ENCODE peak calls at places on chromosome 13, in six cellular contexts. L, M, H, Q, E and A are unnamed samples.

GRCh38 chr13:41809962-41810361 is 150.9 kb downstream of the VWA8 start:
- DNase-seq in Q (no peak), E (no peak), L (no peak), H (no peak), M (no peak), A (no peak)

GRCh38 chr13:113735750-113736149 is 23.3 kb upstream of the TMEM255B start:
- DNase-seq in L (no peak), Q (no peak), M (no peak), H (no peak), E (no peak), A (peak; percentile 23)

GRCh38 chr13:78609464-78610205 is 6.3 kb upstream of the POU4F1 start:
- DNase-seq in H (no peak), Q (no peak), E (peak; percentile 76), M (no peak), L (no peak), A (no peak)

GRCh38 chr13:105139380-105140285 is 1395.8 kb downstream of the EFNB2 start:
- DNase-seq in E (peak; percentile 11), M (no peak), Q (peak; percentile 62), H (peak; percentile 41), L (no peak), A (peak; percentile 72)

GRCh38 chr13:31556376-31556775 is 182.9 kb upstream of the RXFP2 start:
- DNase-seq in M (no peak), H (no peak), L (no peak), E (no peak), Q (peak; percentile 2), A (no peak)

GRCh38 chr13:38103851-38104250 is 234.3 kb upstream of the TRPC4 start:
- DNase-seq in E (no peak), L (no peak), Q (no peak), H (no peak), M (no peak), A (no peak)

GRCh38 chr13:79541426-79542049 is 60.6 kb downstream of the NDFIP2 start:
- DNase-seq in L (no peak), H (no peak), Q (peak; percentile 73), E (peak; percentile 70), M (peak; percentile 82), A (no peak)

GRCh38 chr13:103466761-103467160 is 400.5 kb upstream of the SLC10A2 start:
- DNase-seq in H (no peak), E (no peak), Q (no peak), M (no peak), L (no peak), A (no peak)

GRCh38 chr13:113761136-113761535 is 2.1 kb downstream of the TMEM255B start:
- DNase-seq in L (no peak), H (no peak), M (no peak), E (no peak), Q (no peak), A (no peak)

GRCh38 chr13:45932611-45933182 is 81.1 kb upstream of the SIAH3 start:
- DNase-seq in E (no peak), H (no peak), M (no peak), Q (no peak), L (no peak), A (no peak)
- H3K27me3 ChIP-seq in E (no peaks in the 10 kb centered on the region), H (no peaks in the 10 kb centered on the region), M (peaks cover 54% of the 10 kb centered on the region), Q (peaks cover 45% of the 10 kb centered on the region), L (no peaks in the 10 kb centered on the region), A (no peaks in the 10 kb centered on the region)

GRCh38 chr13:106799731-106800335 is 231.9 kb upstream of the ARGLU1 start:
- DNase-seq in M (no peak), Q (no peak), H (no peak), L (no peak), E (no peak), A (no peak)
- H3K4me1 ChIP-seq in M (no peaks in the 10 kb centered on the region), Q (no peaks in the 10 kb centered on the region), H (no peaks in the 10 kb centered on the region), L (no peaks in the 10 kb centered on the region), E (peaks cover 32% of the 10 kb centered on the region), A (no peaks in the 10 kb centered on the region)

DNA sequence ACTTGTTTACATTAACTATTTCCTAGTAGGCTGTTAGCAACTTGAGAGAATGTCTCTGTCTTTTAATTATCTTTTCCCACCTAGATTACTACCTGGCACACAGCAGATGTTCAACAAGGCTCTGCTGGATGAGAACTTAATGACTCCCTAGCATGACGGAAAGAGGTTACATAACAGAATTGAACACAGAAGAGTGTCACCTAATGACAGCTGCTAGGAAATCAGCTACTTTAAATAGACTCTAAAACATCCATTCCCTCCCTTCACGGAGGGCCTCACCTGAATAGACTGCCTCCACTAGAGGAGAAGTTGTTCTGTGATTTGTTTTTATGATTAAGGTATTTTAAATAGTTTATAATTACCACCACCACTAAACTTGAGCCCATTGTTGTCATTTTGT is 110.8 kb downstream of the TEX29 start:
- DNase-seq in Q (no peak), H (no peak), L (no peak), E (no peak), M (no peak), A (no peak)
- H3K27me3 ChIP-seq in Q (peaks cover 2% of the 10 kb centered on the region), H (no peaks in the 10 kb centered on the region), L (no peaks in the 10 kb centered on the region), E (no peaks in the 10 kb centered on the region), M (peaks cover 17% of the 10 kb centered on the region), A (peaks cover 12% of the 10 kb centered on the region)

GRCh38 chr13:96279904-96280303 is 190.0 kb downstream of the HS6ST3 start:
- DNase-seq in H (no peak), Q (no peak), L (no peak), M (no peak), E (no peak), A (no peak)

GRCh38 chr13:96285729-96286128 is 195.8 kb downstream of the HS6ST3 start:
- DNase-seq in E (no peak), Q (no peak), H (no peak), L (no peak), M (no peak), A (no peak)

DNA sequence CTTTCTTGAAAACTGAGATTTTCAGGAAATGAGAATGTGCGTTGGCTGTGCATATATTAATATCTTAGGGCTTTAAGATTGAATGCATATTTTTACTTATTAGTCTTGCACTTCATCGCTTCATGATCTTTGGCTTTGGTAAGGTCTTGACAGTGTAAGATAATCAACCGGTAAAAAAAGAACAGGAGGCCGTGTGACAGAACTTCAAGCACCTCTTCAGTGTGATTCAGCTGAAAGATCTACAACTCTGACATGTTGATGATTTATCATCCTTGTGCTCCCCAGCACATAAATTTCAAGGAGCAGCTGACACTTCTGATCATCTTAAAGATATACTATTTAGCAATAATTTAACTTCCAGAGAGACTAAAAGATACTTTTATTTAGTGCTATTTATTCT is 195.1 kb downstream of the HS6ST3 start:
- DNase-seq in M (no peak), E (no peak), H (no peak), L (no peak), Q (no peak), A (no peak)
- H3K4me1 ChIP-seq in M (no peaks in the 10 kb centered on the region), E (peaks cover 21% of the 10 kb centered on the region), H (no peaks in the 10 kb centered on the region), L (no peaks in the 10 kb centered on the region), Q (no peaks in the 10 kb centered on the region), A (no peaks in the 10 kb centered on the region)

GRCh38 chr13:22789916-22790315 is 390.9 kb upstream of the SGCG start:
- DNase-seq in M (no peak), E (no peak), H (no peak), Q (no peak), L (no peak), A (no peak)

GRCh38 chr13:22793598-22794134 is 387.1 kb upstream of the SGCG start:
- DNase-seq in Q (no peak), E (peak; percentile 28), M (no peak), H (no peak), L (no peak), A (no peak)

DNA sequence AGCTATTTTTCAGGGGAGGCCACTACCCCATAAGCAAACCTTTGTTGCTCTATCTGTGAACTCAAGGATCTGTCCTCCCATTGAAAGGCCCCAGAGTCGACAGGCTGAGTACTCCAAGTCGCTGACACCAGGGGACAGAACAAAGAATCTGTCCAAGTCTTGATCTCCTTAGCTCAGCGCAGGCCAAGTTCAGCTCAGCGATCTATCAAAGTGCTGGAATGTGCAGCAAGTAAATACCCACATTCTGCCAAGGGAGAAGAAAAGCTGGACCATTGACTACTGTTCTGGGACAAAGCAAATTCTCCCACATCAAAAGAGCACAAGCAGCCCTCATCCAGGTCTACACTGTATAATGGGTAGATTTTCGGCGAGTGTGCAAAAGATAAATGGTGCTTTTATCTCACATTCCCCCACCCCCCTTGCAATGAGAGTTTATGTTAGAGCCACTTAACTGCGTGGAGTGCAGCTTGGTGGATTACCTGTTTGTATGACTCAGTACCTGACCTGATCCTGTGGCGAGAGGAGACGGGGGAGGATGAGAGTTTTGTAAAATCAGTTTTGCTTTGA is 391.7 kb upstream of the SGCG start:
- DNase-seq in M (no peak), E (peak; percentile 5), L (no peak), H (no peak), Q (no peak), A (no peak)
- H3K27me3 ChIP-seq in M (peaks cover 36% of the 10 kb centered on the region), E (no peaks in the 10 kb centered on the region), L (no peaks in the 10 kb centered on the region), H (no peaks in the 10 kb centered on the region), Q (no peaks in the 10 kb centered on the region), A (no peaks in the 10 kb centered on the region)

GRCh38 chr13:30292325-30292724 is 15.0 kb downstream of the KATNAL1 start:
- DNase-seq in L (no peak), Q (no peak), H (no peak), E (peak; percentile 66), M (no peak), A (no peak)

GRCh38 chr13:30289533-30289932 is 17.8 kb downstream of the KATNAL1 start:
- DNase-seq in M (no peak), L (no peak), H (no peak), Q (no peak), E (no peak), A (no peak)

GRCh38 chr13:30293995-30294394 is 13.4 kb downstream of the KATNAL1 start:
- DNase-seq in M (no peak), E (no peak), L (no peak), Q (no peak), H (no peak), A (no peak)

DNA sequence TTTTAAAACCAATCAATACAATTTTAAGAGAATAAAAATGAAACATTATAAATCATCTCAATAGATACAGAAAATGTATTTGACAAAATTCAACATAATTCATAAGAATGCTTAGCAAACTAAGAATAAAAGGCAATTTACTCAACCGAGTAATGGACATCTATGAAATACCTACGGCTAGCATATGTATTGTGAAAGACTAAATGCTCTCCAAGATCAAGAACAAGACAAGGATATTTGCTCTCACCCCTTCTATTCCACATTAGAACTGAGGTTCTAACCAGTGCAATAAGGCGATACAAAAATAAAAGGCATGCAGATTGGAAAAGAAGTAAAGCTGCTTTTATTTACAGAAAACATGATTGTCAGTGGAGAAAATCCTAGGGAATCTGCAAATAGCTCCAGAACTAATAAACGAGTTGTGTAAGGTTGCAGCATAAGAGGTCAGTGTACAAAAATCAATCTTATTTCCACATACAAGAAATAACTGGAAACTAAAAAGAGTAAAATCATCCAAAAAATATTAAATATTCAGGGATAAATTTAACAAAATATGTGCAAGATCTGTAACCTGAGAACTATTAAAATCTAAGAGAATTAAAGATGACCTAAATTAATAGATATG is 16.4 kb downstream of the KATNAL1 start:
- DNase-seq in H (no peak), E (no peak), Q (no peak), L (no peak), M (no peak), A (no peak)
- H3K4me1 ChIP-seq in H (no peaks in the 10 kb centered on the region), E (no peaks in the 10 kb centered on the region), Q (peaks cover 3% of the 10 kb centered on the region), L (no peaks in the 10 kb centered on the region), M (no peaks in the 10 kb centered on the region), A (no peaks in the 10 kb centered on the region)

DNA sequence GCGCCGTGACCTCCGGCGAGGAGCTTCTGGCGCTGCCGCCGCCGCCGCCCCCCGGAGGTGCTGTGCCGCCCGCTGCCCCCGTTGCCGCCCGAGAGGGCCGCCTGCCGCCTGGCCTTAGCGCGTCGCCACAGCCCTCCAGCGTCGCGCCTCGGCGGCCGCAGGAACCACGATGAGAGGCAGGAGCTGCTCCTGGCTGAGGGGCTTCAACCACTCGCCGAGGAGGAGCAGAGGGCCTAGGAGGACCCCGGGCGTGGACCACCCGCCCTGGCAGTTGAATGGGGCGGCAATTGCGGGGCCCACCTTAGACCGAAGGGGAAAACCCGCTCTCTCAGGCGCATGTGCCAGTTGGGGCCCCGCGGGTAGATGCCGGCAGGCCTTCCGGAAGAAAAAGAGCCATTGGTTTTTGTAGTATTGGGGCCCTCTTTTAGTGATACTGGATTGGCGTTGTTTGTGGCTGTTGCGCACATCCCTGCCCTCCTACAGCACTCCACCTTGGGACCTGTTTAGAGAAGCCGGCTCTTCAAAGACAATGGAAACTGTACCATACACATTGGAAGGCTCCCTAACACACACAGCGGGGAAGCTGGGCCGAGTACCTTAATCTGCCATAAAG is 4.8 kb downstream of the PDX1 start:
- DNase-seq in E (peak; percentile 60), Q (no peak), M (no peak), H (no peak), L (no peak), A (no peak)
- H3K27me3 ChIP-seq in E (peaks cover 100% of the 10 kb centered on the region), Q (peaks cover 97% of the 10 kb centered on the region), M (peaks cover 49% of the 10 kb centered on the region), H (peaks cover 100% of the 10 kb centered on the region), L (peaks cover 84% of the 10 kb centered on the region), A (peaks cover 98% of the 10 kb centered on the region)